ENCODE peak calls at places on chromosomes 13 and 19, in five cellular contexts. S is HCT116, U is K562, T is H1, I is SK-N-SH. N is an unnamed sample.

GRCh38 chr13:102405499-102406079 is 3.7 kb upstream of the FGF14 start:
- DNase-seq in S (no peak), U (no peak), T (no peak), I (no peak), N (no peak)

GRCh38 chr13:41224113-41225110 is 30.0 kb upstream of the KBTBD7 start:
- DNase-seq in S (no peak), U (no peak), T (no peak), I (no peak), N (no peak)

GRCh38 chr19:34317311-34317927 is 47.6 kb upstream of the GPI start:
- DNase-seq in S (no peak), U (peak), T (no peak), I (no peak), N (peak)

GRCh38 chr13:34300559-34300958 is 482.6 kb downstream of the RFC3 start:
- DNase-seq in S (no peak), U (no peak), T (no peak), I (no peak), N (no peak)

GRCh38 chr13:52686381-52686780 is 33.7 kb downstream of the SUGT1 start:
- DNase-seq in S (no peak), U (no peak), T (no peak), I (no peak), N (no peak)

GRCh38 chr13:32428581-32429072 is 697 bp upstream of the N4BP2L1 start:
- DNase-seq in S (no peak), U (no peak), T (no peak), I (no peak), N (no peak)

GRCh38 chr13:60574706-60575105 is 177.7 kb downstream of the TDRD3 start:
- DNase-seq in S (no peak), U (no peak), T (no peak), I (no peak), N (no peak)

GRCh38 chr13:40794414-40795368 is 5.3 kb downstream of the SLC25A15 start:
- DNase-seq in S (no peak), U (no peak), T (no peak), I (no peak), N (no peak)

GRCh38 chr13:93151277-93151676 is 75.3 kb upstream of the GPC6 start:
- DNase-seq in S (no peak), U (no peak), T (no peak), I (no peak), N (no peak)

GRCh38 chr19:40262422-40262821 is 22.7 kb downstream of the AKT2 start:
- DNase-seq in S (no peak), U (no peak), T (no peak), I (no peak), N (no peak)

GRCh38 chr19:29704562-29705558 is 10.2 kb downstream of the C19orf12 start:
- DNase-seq in S (no peak), U (no peak), T (no peak), I (no peak), N (no peak)

GRCh38 chr19:13842294-13843103 is 34.4 kb upstream of the NANOS3 start:
- DNase-seq in S (no peak), U (peak), T (no peak), I (peak), N (peak)

GRCh38 chr13:73036566-73036965 is 22.2 kb upstream of the KLF5 start:
- DNase-seq in S (no peak), U (no peak), T (no peak), I (no peak), N (no peak)

GRCh38 chr19:7063764-7064418 is 5.4 kb upstream of the MBD3L3 start:
- DNase-seq in S (no peak), U (no peak), T (no peak), I (no peak), N (no peak)

DNA sequence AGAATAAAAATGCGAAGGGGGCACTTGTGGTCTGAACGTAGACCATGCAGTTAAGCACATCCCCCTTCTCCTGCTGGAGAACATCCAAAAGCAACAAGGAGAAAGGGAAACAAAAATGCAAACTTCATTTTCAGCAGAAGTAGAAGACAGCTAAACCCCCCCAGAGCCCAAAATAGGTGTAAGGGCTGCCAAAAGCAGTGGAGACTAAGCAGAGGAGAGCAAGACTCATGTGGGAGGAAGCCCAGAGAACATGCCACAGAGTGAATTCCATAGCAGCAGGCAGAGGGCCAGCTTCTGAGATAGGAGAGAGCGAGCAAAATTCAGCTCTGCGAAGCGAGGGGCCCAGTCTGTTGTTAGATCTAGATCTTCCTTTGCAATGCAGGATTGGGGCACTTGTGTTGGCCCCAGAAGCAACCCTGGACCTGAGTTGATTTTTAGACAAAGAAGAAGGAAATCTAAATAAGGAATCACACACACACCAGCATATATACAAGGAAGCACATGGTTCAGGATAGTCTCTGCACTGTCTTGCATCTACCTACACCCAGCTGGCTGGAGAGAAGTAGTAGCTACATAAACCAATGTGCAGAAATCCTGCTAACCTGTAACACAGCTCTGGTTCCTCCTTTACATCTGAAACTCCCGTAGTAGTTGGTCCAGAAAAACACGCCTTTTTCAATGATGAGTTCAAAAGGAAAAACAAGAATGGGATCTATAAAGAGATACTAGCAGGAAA is 199.6 kb downstream of the SPRY2 start:
- DNase-seq in S (no peak), U (no peak), T (no peak), I (no peak), N (no peak)
- TF ChIP-seq JUND in S (no peak), U (no peak), T (no peak), I (peak), N (no peak)

GRCh38 chr13:112907286-112907685 is 61.7 kb upstream of the MCF2L start:
- DNase-seq in S (no peak), U (no peak), T (no peak), I (no peak), N (no peak)

GRCh38 chr13:112905990-112906641 is 62.9 kb upstream of the MCF2L start:
- DNase-seq in S (no peak), U (no peak), T (peak), I (no peak), N (peak)

GRCh38 chr13:112907916-112908315 is 61.1 kb upstream of the MCF2L start:
- DNase-seq in S (no peak), U (no peak), T (no peak), I (no peak), N (no peak)

GRCh38 chr13:112910016-112910415 is 59.0 kb upstream of the MCF2L start:
- DNase-seq in S (no peak), U (no peak), T (no peak), I (no peak), N (no peak)

GRCh38 chr13:112908342-112908741 is 60.7 kb upstream of the MCF2L start:
- DNase-seq in S (no peak), U (no peak), T (no peak), I (no peak), N (no peak)
- TF ChIP-seq JUND in S (no peak), U (no peak), T (no peak), I (no peak), N (no peak)

GRCh38 chr13:30861163-30861562 is 44.9 kb upstream of the MEDAG start:
- DNase-seq in S (no peak), U (no peak), T (no peak), I (no peak), N (no peak)

GRCh38 chr13:30863796-30864195 is 42.3 kb upstream of the MEDAG start:
- DNase-seq in S (no peak), U (no peak), T (no peak), I (no peak), N (no peak)

GRCh38 chr13:30861836-30862467 is 44.1 kb upstream of the MEDAG start:
- DNase-seq in S (no peak), U (no peak), T (no peak), I (no peak), N (no peak)

GRCh38 chr13:30863231-30863630 is 42.8 kb upstream of the MEDAG start:
- DNase-seq in S (no peak), U (no peak), T (no peak), I (no peak), N (no peak)

DNA sequence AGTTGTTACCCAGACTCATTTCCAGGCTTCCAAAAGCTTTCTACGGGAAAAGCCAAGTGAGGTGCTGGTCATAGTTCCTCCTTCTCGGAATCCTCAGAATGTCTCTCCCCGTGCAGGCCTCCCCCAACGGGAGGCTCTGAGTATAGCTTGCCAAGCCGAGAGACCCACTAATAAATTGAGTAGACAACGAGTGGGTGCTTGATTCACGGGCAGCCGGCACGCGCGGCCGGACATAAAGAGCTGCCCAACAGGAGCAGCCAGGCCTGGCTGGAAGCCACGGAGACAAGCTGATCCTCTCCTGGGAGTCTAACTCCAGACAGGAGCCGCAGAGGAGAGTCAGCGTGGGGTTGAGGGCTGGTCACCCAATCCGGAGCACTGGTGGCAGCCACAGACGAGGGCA is 43.4 kb upstream of the MEDAG start:
- DNase-seq in S (no peak), U (no peak), T (no peak), I (no peak), N (no peak)
- TF ChIP-seq JUND in S (no peak), U (no peak), T (no peak), I (no peak), N (no peak)

GRCh38 chr19:41532526-41532925 is 43.4 kb upstream of the CEACAM21 start:
- DNase-seq in S (no peak), U (no peak), T (no peak), I (no peak), N (no peak)

GRCh38 chr19:41530184-41530534 is 45.8 kb upstream of the CEACAM21 start:
- DNase-seq in S (no peak), U (no peak), T (no peak), I (no peak), N (no peak)

GRCh38 chr19:41530761-41531301 is 45.1 kb upstream of the CEACAM21 start:
- DNase-seq in S (no peak), U (no peak), T (no peak), I (no peak), N (no peak)

GRCh38 chr19:41533691-41534090 is 42.3 kb upstream of the CEACAM21 start:
- DNase-seq in S (no peak), U (no peak), T (no peak), I (no peak), N (no peak)

GRCh38 chr19:41531438-41532311 is 44.3 kb upstream of the CEACAM21 start:
- DNase-seq in S (no peak), U (peak), T (no peak), I (no peak), N (peak)
- TF ChIP-seq JUND in S (no peak), U (peak), T (no peak), I (no peak), N (no peak)

DNA sequence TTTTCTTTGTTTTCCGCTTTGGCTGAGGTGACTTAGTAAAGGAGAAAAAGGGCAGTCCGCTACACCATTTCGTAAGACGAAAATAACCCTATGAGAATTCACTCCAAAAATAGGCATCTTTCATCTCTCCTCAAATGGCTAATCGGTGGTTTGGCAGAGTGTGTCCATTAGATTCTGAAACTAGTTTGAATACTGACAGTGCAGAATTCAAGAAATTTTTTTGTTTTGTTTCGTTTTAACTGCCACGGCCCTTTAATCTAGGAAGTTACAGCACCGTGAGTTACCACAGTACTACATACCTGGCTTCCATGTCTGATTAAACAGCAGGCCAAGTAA is 159.3 kb downstream of the RNF17 start:
- DNase-seq in S (no peak), U (peak), T (no peak), I (peak), N (no peak)
- TF ChIP-seq JUND in S (no peak), U (no peak), T (no peak), I (no peak), N (no peak)

DNA sequence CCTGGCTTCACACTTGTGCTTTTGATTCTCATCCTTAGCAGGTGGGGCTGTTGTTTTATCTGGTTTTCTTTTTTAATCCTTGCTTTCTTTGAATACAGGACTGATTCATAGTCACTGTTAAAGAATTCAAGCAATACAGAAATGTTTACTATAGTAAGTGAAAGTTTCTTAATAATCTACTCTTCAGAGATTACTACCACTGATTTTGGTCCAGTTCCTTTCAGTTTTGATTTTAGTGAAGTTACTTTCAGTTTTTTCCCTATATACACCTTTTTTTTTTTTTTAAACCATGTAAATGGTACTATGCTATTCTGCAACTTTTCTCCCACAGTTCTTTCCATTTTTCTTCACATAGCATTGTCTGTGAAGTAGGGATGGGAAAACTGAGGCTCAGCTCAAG is 53.6 kb downstream of the GATAD2A start:
- DNase-seq in S (no peak), U (no peak), T (no peak), I (no peak), N (no peak)
- TF ChIP-seq JUND in S (no peak), U (no peak), T (no peak), I (no peak), N (no peak)

GRCh38 chr19:38019427-38019724 is 112.4 kb downstream of the SIPA1L3 start:
- DNase-seq in S (no peak), U (no peak), T (no peak), I (no peak), N (no peak)

GRCh38 chr19:38018694-38019426 is 111.9 kb downstream of the SIPA1L3 start:
- DNase-seq in S (no peak), U (no peak), T (no peak), I (no peak), N (no peak)

GRCh38 chr19:38020331-38020730 is 113.3 kb downstream of the SIPA1L3 start:
- DNase-seq in S (no peak), U (no peak), T (no peak), I (no peak), N (no peak)

GRCh38 chr19:38023245-38023644 is 116.2 kb downstream of the SIPA1L3 start:
- DNase-seq in S (no peak), U (no peak), T (no peak), I (no peak), N (no peak)

DNA sequence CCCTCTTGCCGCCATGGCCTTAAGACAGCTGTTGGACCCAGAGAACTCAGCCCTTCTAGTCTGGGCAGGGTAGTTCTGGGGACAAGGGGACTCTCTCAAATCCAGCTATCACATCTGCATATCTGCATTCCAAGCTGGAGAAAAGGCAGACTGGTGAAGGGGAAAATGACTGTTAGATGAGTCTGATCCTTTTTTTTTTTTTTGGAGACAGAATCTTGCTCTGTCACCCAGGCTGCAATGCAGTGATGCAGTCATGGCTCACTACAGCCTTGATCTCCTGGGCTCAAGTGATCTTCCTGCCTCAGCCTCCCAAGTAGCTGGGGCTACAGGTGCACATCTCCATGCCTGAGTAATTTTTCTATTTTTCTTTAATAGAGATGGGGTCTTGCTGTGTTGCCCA is 114.3 kb downstream of the SIPA1L3 start:
- DNase-seq in S (no peak), U (no peak), T (no peak), I (no peak), N (no peak)
- TF ChIP-seq JUND in S (no peak), U (no peak), T (no peak), I (no peak), N (no peak)

GRCh38 chr19:28556371-28556770 is 656.6 kb downstream of the UQCRFS1 start:
- DNase-seq in S (no peak), U (no peak), T (peak), I (no peak), N (no peak)
- TF ChIP-seq JUND in S (no peak), U (no peak), T (no peak), I (no peak), N (no peak)